ENCODE peak calls at places on chromosomes 11 and 22, in seven cellular contexts. One of them, this sample, is unnamed.
A peak's percentile ranks its signal among the peaks of the same experiment; 100 is the strongest.

GRCh38 chr22:24471570-24471969 is 23.6 kb upstream of the UPB1 start:
- DNase-seq in right atrium auricular region: peak; percentile 84
- DNase-seq in A549: no peak
- DNase-seq in substantia nigra: no peak
- DNase-seq in gastrocnemius medialis: peak; percentile 58
- DNase-seq in lower lobe of right lung: no peak
- DNase-seq in body of pancreas: peak; percentile 43
- DNase-seq in this sample: no peak

GRCh38 chr11:12201016-12201985 is 90.9 kb downstream of the MICAL2 start:
- DNase-seq in right atrium auricular region: peak; percentile 91
- DNase-seq in A549: no peak
- DNase-seq in substantia nigra: no peak
- DNase-seq in gastrocnemius medialis: no peak
- DNase-seq in lower lobe of right lung: no peak
- DNase-seq in body of pancreas: peak; percentile 39
- DNase-seq in this sample: no peak

GRCh38 chr11:64459016-64459415 is 100.1 kb downstream of the RPS6KA4 start:
- DNase-seq in right atrium auricular region: no peak
- DNase-seq in A549: no peak
- DNase-seq in substantia nigra: no peak
- DNase-seq in gastrocnemius medialis: no peak
- DNase-seq in lower lobe of right lung: no peak
- DNase-seq in body of pancreas: no peak
- DNase-seq in this sample: no peak

GRCh38 chr11:61787928-61788491 is 4.4 kb downstream of the TMEM258 start:
- DNase-seq in right atrium auricular region: no peak
- DNase-seq in A549: peak; percentile 85
- DNase-seq in substantia nigra: peak; percentile 50
- DNase-seq in gastrocnemius medialis: no peak
- DNase-seq in lower lobe of right lung: no peak
- DNase-seq in body of pancreas: peak; percentile 69
- DNase-seq in this sample: no peak

GRCh38 chr11:107836811-107837210 is 21.8 kb downstream of the SLC35F2 start:
- DNase-seq in right atrium auricular region: no peak
- DNase-seq in A549: no peak
- DNase-seq in substantia nigra: no peak
- DNase-seq in gastrocnemius medialis: no peak
- DNase-seq in lower lobe of right lung: no peak
- DNase-seq in body of pancreas: no peak
- DNase-seq in this sample: no peak

GRCh38 chr11:17513853-17514252 is 30.4 kb downstream of the USH1C start:
- DNase-seq in right atrium auricular region: no peak
- DNase-seq in A549: no peak
- DNase-seq in substantia nigra: no peak
- DNase-seq in gastrocnemius medialis: no peak
- DNase-seq in lower lobe of right lung: no peak
- DNase-seq in body of pancreas: no peak
- DNase-seq in this sample: no peak

GRCh38 chr11:108734956-108735559 is 70.2 kb downstream of the DDX10 start:
- DNase-seq in right atrium auricular region: no peak
- DNase-seq in A549: no peak
- DNase-seq in substantia nigra: no peak
- DNase-seq in gastrocnemius medialis: no peak
- DNase-seq in lower lobe of right lung: no peak
- DNase-seq in body of pancreas: no peak
- DNase-seq in this sample: no peak

GRCh38 chr11:8698379-8698851 is 15.8 kb downstream of the RPL27A start:
- DNase-seq in right atrium auricular region: no peak
- DNase-seq in A549: no peak
- DNase-seq in substantia nigra: no peak
- DNase-seq in gastrocnemius medialis: no peak
- DNase-seq in lower lobe of right lung: no peak
- DNase-seq in body of pancreas: no peak
- DNase-seq in this sample: no peak

GRCh38 chr11:65391007-65391406 is 4.6 kb downstream of the FRMD8 start:
- DNase-seq in right atrium auricular region: no peak
- DNase-seq in A549: peak; percentile 30
- DNase-seq in substantia nigra: no peak
- DNase-seq in gastrocnemius medialis: no peak
- DNase-seq in lower lobe of right lung: no peak
- DNase-seq in body of pancreas: no peak
- DNase-seq in this sample: no peak

GRCh38 chr11:121904148-121904547 is 211.9 kb downstream of the BLID start:
- DNase-seq in right atrium auricular region: no peak
- DNase-seq in A549: no peak
- DNase-seq in substantia nigra: no peak
- DNase-seq in gastrocnemius medialis: peak; percentile 15
- DNase-seq in lower lobe of right lung: peak; percentile 51
- DNase-seq in body of pancreas: peak; percentile 42
- DNase-seq in this sample: no peak

GRCh38 chr11:107956543-107956942 is 28.3 kb downstream of the RAB39A start:
- DNase-seq in right atrium auricular region: no peak
- DNase-seq in A549: no peak
- DNase-seq in substantia nigra: no peak
- DNase-seq in gastrocnemius medialis: no peak
- DNase-seq in lower lobe of right lung: no peak
- DNase-seq in body of pancreas: no peak
- DNase-seq in this sample: no peak

GRCh38 chr11:75073459-75074190 is 23.1 kb downstream of the OR2AT4 start:
- DNase-seq in right atrium auricular region: no peak
- DNase-seq in A549: no peak
- DNase-seq in substantia nigra: no peak
- DNase-seq in gastrocnemius medialis: no peak
- DNase-seq in lower lobe of right lung: no peak
- DNase-seq in body of pancreas: no peak
- DNase-seq in this sample: no peak

GRCh38 chr11:86625981-86626380 is 46.4 kb downstream of the ME3 start:
- DNase-seq in right atrium auricular region: no peak
- DNase-seq in A549: no peak
- DNase-seq in substantia nigra: no peak
- DNase-seq in gastrocnemius medialis: no peak
- DNase-seq in lower lobe of right lung: no peak
- DNase-seq in body of pancreas: no peak
- DNase-seq in this sample: no peak

GRCh38 chr22:44828193-44828592 is 75.8 kb downstream of the ARHGAP8 start:
- DNase-seq in right atrium auricular region: no peak
- DNase-seq in A549: peak; percentile 21
- DNase-seq in substantia nigra: no peak
- DNase-seq in gastrocnemius medialis: no peak
- DNase-seq in lower lobe of right lung: no peak
- DNase-seq in body of pancreas: no peak
- DNase-seq in this sample: no peak

GRCh38 chr11:91421586-91421985 is 803.0 kb upstream of the FAT3 start:
- DNase-seq in right atrium auricular region: no peak
- DNase-seq in A549: no peak
- DNase-seq in substantia nigra: no peak
- DNase-seq in gastrocnemius medialis: no peak
- DNase-seq in lower lobe of right lung: no peak
- DNase-seq in body of pancreas: no peak
- DNase-seq in this sample: no peak

GRCh38 chr11:122145715-122146274 is 29.8 kb upstream of the BLID start:
- DNase-seq in right atrium auricular region: no peak
- DNase-seq in A549: no peak
- DNase-seq in substantia nigra: no peak
- DNase-seq in gastrocnemius medialis: no peak
- DNase-seq in lower lobe of right lung: no peak
- DNase-seq in body of pancreas: no peak
- DNase-seq in this sample: no peak

GRCh38 chr11:66727282-66727882 is 1.6 kb downstream of the SPTBN2 start:
- DNase-seq in right atrium auricular region: no peak
- DNase-seq in A549: peak; percentile 51
- DNase-seq in substantia nigra: no peak
- DNase-seq in gastrocnemius medialis: no peak
- DNase-seq in lower lobe of right lung: no peak
- DNase-seq in body of pancreas: peak; percentile 22
- DNase-seq in this sample: no peak

GRCh38 chr11:121578216-121579063 is 125.7 kb upstream of the SORL1-AS1 start:
- DNase-seq in right atrium auricular region: no peak
- DNase-seq in A549: no peak
- DNase-seq in substantia nigra: no peak
- DNase-seq in gastrocnemius medialis: no peak
- DNase-seq in lower lobe of right lung: no peak
- DNase-seq in body of pancreas: peak; percentile 22
- DNase-seq in this sample: no peak

GRCh38 chr11:121418625-121419114 is 33.4 kb upstream of the SORL1 start:
- DNase-seq in right atrium auricular region: no peak
- DNase-seq in A549: no peak
- DNase-seq in substantia nigra: no peak
- DNase-seq in gastrocnemius medialis: peak; percentile 33
- DNase-seq in lower lobe of right lung: peak; percentile 72
- DNase-seq in body of pancreas: peak; percentile 67
- DNase-seq in this sample: no peak

GRCh38 chr11:44947114-44947513 is 3.6 kb downstream of the TP53I11 start:
- DNase-seq in right atrium auricular region: no peak
- DNase-seq in A549: no peak
- DNase-seq in substantia nigra: no peak
- DNase-seq in gastrocnemius medialis: no peak
- DNase-seq in lower lobe of right lung: no peak
- DNase-seq in body of pancreas: no peak
- DNase-seq in this sample: no peak

GRCh38 chr11:122414406-122415018 is 241.0 kb upstream of the UBASH3B start:
- DNase-seq in right atrium auricular region: no peak
- DNase-seq in A549: no peak
- DNase-seq in substantia nigra: no peak
- DNase-seq in gastrocnemius medialis: no peak
- DNase-seq in lower lobe of right lung: no peak
- DNase-seq in body of pancreas: no peak
- DNase-seq in this sample: no peak

GRCh38 chr11:108959874-108960273 is 295.0 kb downstream of the DDX10 start:
- DNase-seq in right atrium auricular region: no peak
- DNase-seq in A549: no peak
- DNase-seq in substantia nigra: no peak
- DNase-seq in gastrocnemius medialis: no peak
- DNase-seq in lower lobe of right lung: no peak
- DNase-seq in body of pancreas: no peak
- DNase-seq in this sample: no peak

GRCh38 chr22:27797793-27798525 is 3.6 kb downstream of the MN1 start:
- DNase-seq in right atrium auricular region: no peak
- DNase-seq in A549: no peak
- DNase-seq in substantia nigra: no peak
- DNase-seq in gastrocnemius medialis: peak; percentile 86
- DNase-seq in lower lobe of right lung: no peak
- DNase-seq in body of pancreas: no peak
- DNase-seq in this sample: no peak

GRCh38 chr22:27798526-27799333 is 2.8 kb downstream of the MN1 start:
- DNase-seq in right atrium auricular region: no peak
- DNase-seq in A549: no peak
- DNase-seq in substantia nigra: no peak
- DNase-seq in gastrocnemius medialis: no peak
- DNase-seq in lower lobe of right lung: no peak
- DNase-seq in body of pancreas: no peak
- DNase-seq in this sample: no peak

GRCh38 chr22:27800250-27801131 is 1.1 kb downstream of the MN1 start:
- DNase-seq in right atrium auricular region: no peak
- DNase-seq in A549: no peak
- DNase-seq in substantia nigra: no peak
- DNase-seq in gastrocnemius medialis: no peak
- DNase-seq in lower lobe of right lung: no peak
- DNase-seq in body of pancreas: no peak
- DNase-seq in this sample: no peak

GRCh38 chr22:27801197-27801615 is 350 bp downstream of the MN1 start:
- DNase-seq in right atrium auricular region: no peak
- DNase-seq in A549: peak; percentile 3
- DNase-seq in substantia nigra: no peak
- DNase-seq in gastrocnemius medialis: no peak
- DNase-seq in lower lobe of right lung: no peak
- DNase-seq in body of pancreas: no peak
- DNase-seq in this sample: no peak

GRCh38 chr22:27799334-27800249 is 2.0 kb downstream of the MN1 start:
- DNase-seq in right atrium auricular region: no peak
- DNase-seq in A549: no peak
- DNase-seq in substantia nigra: no peak
- DNase-seq in gastrocnemius medialis: peak; percentile 72
- DNase-seq in lower lobe of right lung: no peak
- DNase-seq in body of pancreas: no peak
- DNase-seq in this sample: no peak
- H3K27ac ChIP-seq in right atrium auricular region: peak overlapping the region; percentile 96
- H3K27ac ChIP-seq in A549: no peak overlapping the region
- H3K27ac ChIP-seq in substantia nigra: peak overlapping the region; percentile 26
- H3K27ac ChIP-seq in gastrocnemius medialis: peak overlapping the region; percentile 95
- H3K27ac ChIP-seq in lower lobe of right lung: no peak overlapping the region
- H3K27ac ChIP-seq in body of pancreas: no peak overlapping the region
- H3K27ac ChIP-seq in this sample: peak overlapping the region; percentile 92

GRCh38 chr11:69296890-69297224 is 2.9 kb downstream of the MYEOV start:
- DNase-seq in right atrium auricular region: no peak
- DNase-seq in A549: no peak
- DNase-seq in substantia nigra: no peak
- DNase-seq in gastrocnemius medialis: no peak
- DNase-seq in lower lobe of right lung: no peak
- DNase-seq in body of pancreas: no peak
- DNase-seq in this sample: no peak
- H3K27ac ChIP-seq in right atrium auricular region: peak overlapping the region; percentile 72
- H3K27ac ChIP-seq in A549: peak overlapping the region; percentile 98
- H3K27ac ChIP-seq in substantia nigra: no peak overlapping the region
- H3K27ac ChIP-seq in gastrocnemius medialis: peak overlapping the region; percentile 62
- H3K27ac ChIP-seq in lower lobe of right lung: peak overlapping the region; percentile 88
- H3K27ac ChIP-seq in body of pancreas: peak overlapping the region; percentile 91
- H3K27ac ChIP-seq in this sample: peak overlapping the region; percentile 71

GRCh38 chr11:3046190-3046589 is 11.0 kb downstream of the CARS1 start:
- DNase-seq in right atrium auricular region: no peak
- DNase-seq in A549: no peak
- DNase-seq in substantia nigra: no peak
- DNase-seq in gastrocnemius medialis: peak; percentile 93
- DNase-seq in lower lobe of right lung: no peak
- DNase-seq in body of pancreas: no peak
- DNase-seq in this sample: no peak
- H3K27ac ChIP-seq in right atrium auricular region: no peak overlapping the region
- H3K27ac ChIP-seq in A549: no peak overlapping the region
- H3K27ac ChIP-seq in substantia nigra: peak overlapping the region; percentile 13
- H3K27ac ChIP-seq in gastrocnemius medialis: peak overlapping the region; percentile 53
- H3K27ac ChIP-seq in lower lobe of right lung: no peak overlapping the region
- H3K27ac ChIP-seq in body of pancreas: no peak overlapping the region
- H3K27ac ChIP-seq in this sample: no peak overlapping the region

GRCh38 chr22:36424901-36425579 is 37.3 kb upstream of the MYH9 start:
- DNase-seq in right atrium auricular region: no peak
- DNase-seq in A549: no peak
- DNase-seq in substantia nigra: no peak
- DNase-seq in gastrocnemius medialis: no peak
- DNase-seq in lower lobe of right lung: no peak
- DNase-seq in body of pancreas: no peak
- DNase-seq in this sample: no peak

GRCh38 chr22:36422287-36423014 is 34.7 kb upstream of the MYH9 start:
- DNase-seq in right atrium auricular region: no peak
- DNase-seq in A549: no peak
- DNase-seq in substantia nigra: no peak
- DNase-seq in gastrocnemius medialis: no peak
- DNase-seq in lower lobe of right lung: no peak
- DNase-seq in body of pancreas: no peak
- DNase-seq in this sample: no peak

GRCh38 chr22:36425977-36426523 is 38.3 kb upstream of the MYH9 start:
- DNase-seq in right atrium auricular region: no peak
- DNase-seq in A549: no peak
- DNase-seq in substantia nigra: no peak
- DNase-seq in gastrocnemius medialis: peak; percentile 24
- DNase-seq in lower lobe of right lung: peak; percentile 65
- DNase-seq in body of pancreas: peak; percentile 48
- DNase-seq in this sample: no peak

GRCh38 chr22:36419912-36420882 is 32.4 kb upstream of the MYH9 start:
- DNase-seq in right atrium auricular region: no peak
- DNase-seq in A549: no peak
- DNase-seq in substantia nigra: no peak
- DNase-seq in gastrocnemius medialis: peak; percentile 18
- DNase-seq in lower lobe of right lung: no peak
- DNase-seq in body of pancreas: no peak
- DNase-seq in this sample: no peak

GRCh38 chr22:36423461-36424404 is 36.0 kb upstream of the MYH9 start:
- DNase-seq in right atrium auricular region: no peak
- DNase-seq in A549: no peak
- DNase-seq in substantia nigra: no peak
- DNase-seq in gastrocnemius medialis: no peak
- DNase-seq in lower lobe of right lung: no peak
- DNase-seq in body of pancreas: no peak
- DNase-seq in this sample: no peak
- H3K27ac ChIP-seq in right atrium auricular region: no peak overlapping the region
- H3K27ac ChIP-seq in A549: no peak overlapping the region
- H3K27ac ChIP-seq in substantia nigra: no peak overlapping the region
- H3K27ac ChIP-seq in gastrocnemius medialis: no peak overlapping the region
- H3K27ac ChIP-seq in lower lobe of right lung: peak overlapping the region; percentile 33
- H3K27ac ChIP-seq in body of pancreas: no peak overlapping the region
- H3K27ac ChIP-seq in this sample: no peak overlapping the region